ENCODE peak calls at places on chromosomes 6 and 20, in six cellular contexts. One of them, this sample, is unnamed.

GRCh38 chr6:169058634-169059033 is 195.0 kb downstream of the THBS2 start:
- DNase-seq in fibroblast of the aortic adventitia: no peak
- DNase-seq in WTC11: no peak
- DNase-seq in lower leg skin: no peak
- DNase-seq in CD8-positive, alpha-beta T cell: no peak
- DNase-seq in Calu3: no peak
- DNase-seq in this sample: no peak

GRCh38 chr6:125310994-125311649 is 9.4 kb upstream of the HDDC2 start:
- DNase-seq in fibroblast of the aortic adventitia: peak
- DNase-seq in WTC11: no peak
- DNase-seq in lower leg skin: no peak
- DNase-seq in CD8-positive, alpha-beta T cell: peak
- DNase-seq in Calu3: peak
- DNase-seq in this sample: no peak

GRCh38 chr6:159807150-159807859 is 7.2 kb downstream of the PNLDC1 start:
- DNase-seq in fibroblast of the aortic adventitia: peak
- DNase-seq in WTC11: no peak
- DNase-seq in lower leg skin: no peak
- DNase-seq in CD8-positive, alpha-beta T cell: no peak
- DNase-seq in Calu3: peak
- DNase-seq in this sample: no peak

GRCh38 chr6:33620158-33620583 is 951 bp upstream of the ITPR3 start:
- DNase-seq in fibroblast of the aortic adventitia: no peak
- DNase-seq in WTC11: no peak
- DNase-seq in lower leg skin: peak
- DNase-seq in CD8-positive, alpha-beta T cell: peak
- DNase-seq in Calu3: peak
- DNase-seq in this sample: no peak

GRCh38 chr6:21476054-21476552 is 117.4 kb upstream of the SOX4 start:
- DNase-seq in fibroblast of the aortic adventitia: no peak
- DNase-seq in WTC11: no peak
- DNase-seq in lower leg skin: no peak
- DNase-seq in CD8-positive, alpha-beta T cell: no peak
- DNase-seq in Calu3: no peak
- DNase-seq in this sample: no peak

GRCh38 chr6:7108196-7108963 is 619 bp downstream of the RREB1 start:
- DNase-seq in fibroblast of the aortic adventitia: peak
- DNase-seq in WTC11: peak
- DNase-seq in lower leg skin: peak
- DNase-seq in CD8-positive, alpha-beta T cell: peak
- DNase-seq in Calu3: peak
- DNase-seq in this sample: peak

GRCh38 chr6:131490441-131490840 is 82.6 kb upstream of the ARG1 start:
- DNase-seq in fibroblast of the aortic adventitia: no peak
- DNase-seq in WTC11: no peak
- DNase-seq in lower leg skin: no peak
- DNase-seq in CD8-positive, alpha-beta T cell: no peak
- DNase-seq in Calu3: no peak
- DNase-seq in this sample: no peak

GRCh38 chr6:142015011-142015410 is 117.7 kb upstream of the GJE1 start:
- DNase-seq in fibroblast of the aortic adventitia: no peak
- DNase-seq in WTC11: peak
- DNase-seq in lower leg skin: no peak
- DNase-seq in CD8-positive, alpha-beta T cell: no peak
- DNase-seq in Calu3: no peak
- DNase-seq in this sample: no peak

GRCh38 chr6:37373822-37374514 is 20.2 kb downstream of the RNF8 start:
- DNase-seq in fibroblast of the aortic adventitia: peak
- DNase-seq in WTC11: no peak
- DNase-seq in lower leg skin: no peak
- DNase-seq in CD8-positive, alpha-beta T cell: no peak
- DNase-seq in Calu3: no peak
- DNase-seq in this sample: no peak

GRCh38 chr6:155270566-155271091 is 6.8 kb downstream of the CLDN20 start:
- DNase-seq in fibroblast of the aortic adventitia: no peak
- DNase-seq in WTC11: no peak
- DNase-seq in lower leg skin: no peak
- DNase-seq in CD8-positive, alpha-beta T cell: no peak
- DNase-seq in Calu3: no peak
- DNase-seq in this sample: no peak

GRCh38 chr6:44569931-44570385 is 182.5 kb downstream of the CDC5L start:
- DNase-seq in fibroblast of the aortic adventitia: peak
- DNase-seq in WTC11: no peak
- DNase-seq in lower leg skin: peak
- DNase-seq in CD8-positive, alpha-beta T cell: no peak
- DNase-seq in Calu3: no peak
- DNase-seq in this sample: peak

GRCh38 chr6:47147175-47147727 is 105.1 kb upstream of the ADGRF1 start:
- DNase-seq in fibroblast of the aortic adventitia: no peak
- DNase-seq in WTC11: no peak
- DNase-seq in lower leg skin: no peak
- DNase-seq in CD8-positive, alpha-beta T cell: no peak
- DNase-seq in Calu3: no peak
- DNase-seq in this sample: no peak

GRCh38 chr6:4059115-4059777 is 19.7 kb downstream of the FAM217A start:
- DNase-seq in fibroblast of the aortic adventitia: peak
- DNase-seq in WTC11: no peak
- DNase-seq in lower leg skin: no peak
- DNase-seq in CD8-positive, alpha-beta T cell: peak
- DNase-seq in Calu3: peak
- DNase-seq in this sample: no peak

GRCh38 chr6:134529921-134530320 is 212.0 kb upstream of the SGK1 start:
- DNase-seq in fibroblast of the aortic adventitia: no peak
- DNase-seq in WTC11: no peak
- DNase-seq in lower leg skin: no peak
- DNase-seq in CD8-positive, alpha-beta T cell: no peak
- DNase-seq in Calu3: no peak
- DNase-seq in this sample: no peak

GRCh38 chr6:113642714-113643442 is 214.3 kb upstream of the MARCKS start:
- DNase-seq in fibroblast of the aortic adventitia: peak
- DNase-seq in WTC11: peak
- DNase-seq in lower leg skin: no peak
- DNase-seq in CD8-positive, alpha-beta T cell: no peak
- DNase-seq in Calu3: peak
- DNase-seq in this sample: no peak
- TF ChIP-seq CTCF in fibroblast of the aortic adventitia: no peak
- TF ChIP-seq CTCF in WTC11: no peak
- TF ChIP-seq CTCF in lower leg skin: peak
- TF ChIP-seq CTCF in CD8-positive, alpha-beta T cell: no peak
- TF ChIP-seq CTCF in Calu3: no peak
- TF ChIP-seq CTCF in this sample: no peak

GRCh38 chr20:25139061-25139705 is 56.3 kb upstream of the ENTPD6 start:
- DNase-seq in fibroblast of the aortic adventitia: no peak
- DNase-seq in WTC11: no peak
- DNase-seq in lower leg skin: no peak
- DNase-seq in CD8-positive, alpha-beta T cell: no peak
- DNase-seq in Calu3: peak
- DNase-seq in this sample: peak
- TF ChIP-seq CTCF in fibroblast of the aortic adventitia: no peak
- TF ChIP-seq CTCF in WTC11: no peak
- TF ChIP-seq CTCF in lower leg skin: no peak
- TF ChIP-seq CTCF in CD8-positive, alpha-beta T cell: no peak
- TF ChIP-seq CTCF in Calu3: no peak
- TF ChIP-seq CTCF in this sample: no peak

GRCh38 chr6:105304366-105304765 is 98.5 kb downstream of the PREP start:
- DNase-seq in fibroblast of the aortic adventitia: no peak
- DNase-seq in WTC11: no peak
- DNase-seq in lower leg skin: no peak
- DNase-seq in CD8-positive, alpha-beta T cell: no peak
- DNase-seq in Calu3: no peak
- DNase-seq in this sample: no peak

GRCh38 chr6:105301756-105302616 is 100.9 kb downstream of the PREP start:
- DNase-seq in fibroblast of the aortic adventitia: no peak
- DNase-seq in WTC11: no peak
- DNase-seq in lower leg skin: no peak
- DNase-seq in CD8-positive, alpha-beta T cell: no peak
- DNase-seq in Calu3: no peak
- DNase-seq in this sample: no peak

GRCh38 chr6:105300090-105300489 is 102.8 kb downstream of the PREP start:
- DNase-seq in fibroblast of the aortic adventitia: no peak
- DNase-seq in WTC11: no peak
- DNase-seq in lower leg skin: no peak
- DNase-seq in CD8-positive, alpha-beta T cell: no peak
- DNase-seq in Calu3: no peak
- DNase-seq in this sample: no peak

GRCh38 chr6:105301072-105301503 is 101.8 kb downstream of the PREP start:
- DNase-seq in fibroblast of the aortic adventitia: peak
- DNase-seq in WTC11: no peak
- DNase-seq in lower leg skin: no peak
- DNase-seq in CD8-positive, alpha-beta T cell: no peak
- DNase-seq in Calu3: no peak
- DNase-seq in this sample: no peak

DNA sequence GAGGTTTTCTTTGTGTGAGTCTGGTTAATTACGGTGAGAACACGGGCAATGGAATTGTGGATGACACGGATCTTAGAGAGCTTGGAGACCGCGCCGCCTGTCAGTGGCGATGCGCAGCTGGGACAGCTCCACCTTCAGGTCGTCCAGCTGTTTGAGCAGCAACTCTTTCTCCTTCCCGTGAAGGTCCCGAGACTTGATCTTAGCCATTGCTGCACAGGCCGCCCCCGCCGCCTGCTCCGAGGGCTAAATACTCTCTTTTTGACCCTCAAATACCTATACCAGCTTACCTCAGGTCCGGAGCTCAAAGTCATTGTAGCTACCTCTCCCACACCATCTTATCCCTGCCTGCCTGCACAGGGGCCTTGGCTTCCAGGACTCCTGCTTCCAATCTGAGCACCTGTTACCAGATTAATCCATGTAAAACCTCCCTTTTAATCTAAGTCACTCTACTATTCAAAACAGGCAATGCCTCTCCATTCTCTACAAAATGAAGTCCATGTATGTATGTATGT is 100.2 kb downstream of the PREP start:
- DNase-seq in fibroblast of the aortic adventitia: no peak
- DNase-seq in WTC11: peak
- DNase-seq in lower leg skin: no peak
- DNase-seq in CD8-positive, alpha-beta T cell: no peak
- DNase-seq in Calu3: no peak
- DNase-seq in this sample: no peak
- TF ChIP-seq CTCF in fibroblast of the aortic adventitia: no peak
- TF ChIP-seq CTCF in WTC11: no peak
- TF ChIP-seq CTCF in lower leg skin: no peak
- TF ChIP-seq CTCF in CD8-positive, alpha-beta T cell: no peak
- TF ChIP-seq CTCF in Calu3: no peak
- TF ChIP-seq CTCF in this sample: no peak

DNA sequence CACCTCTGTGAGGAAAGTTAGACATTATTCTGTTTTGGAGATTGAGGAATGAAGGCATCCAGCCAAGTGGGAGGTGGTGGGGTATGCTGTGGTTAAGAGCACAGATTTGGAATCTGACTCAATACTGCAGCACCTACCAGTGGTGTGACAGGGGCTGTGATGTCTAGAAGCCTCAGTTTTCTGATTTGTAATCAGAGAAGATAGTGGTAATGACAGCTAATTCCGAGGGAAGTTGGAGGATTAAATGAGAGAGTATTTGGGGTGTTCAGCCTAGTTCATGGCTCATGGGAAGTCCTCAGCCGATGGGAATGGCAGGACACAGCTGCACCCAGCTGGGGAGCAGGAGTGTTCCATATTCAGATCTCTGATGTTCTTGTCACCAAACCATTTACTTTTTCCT is 9.2 kb downstream of the SLC9A8 start:
- DNase-seq in fibroblast of the aortic adventitia: peak
- DNase-seq in WTC11: no peak
- DNase-seq in lower leg skin: no peak
- DNase-seq in CD8-positive, alpha-beta T cell: no peak
- DNase-seq in Calu3: peak
- DNase-seq in this sample: no peak
- TF ChIP-seq CTCF in fibroblast of the aortic adventitia: peak
- TF ChIP-seq CTCF in WTC11: no peak
- TF ChIP-seq CTCF in lower leg skin: no peak
- TF ChIP-seq CTCF in CD8-positive, alpha-beta T cell: no peak
- TF ChIP-seq CTCF in Calu3: no peak
- TF ChIP-seq CTCF in this sample: no peak

DNA sequence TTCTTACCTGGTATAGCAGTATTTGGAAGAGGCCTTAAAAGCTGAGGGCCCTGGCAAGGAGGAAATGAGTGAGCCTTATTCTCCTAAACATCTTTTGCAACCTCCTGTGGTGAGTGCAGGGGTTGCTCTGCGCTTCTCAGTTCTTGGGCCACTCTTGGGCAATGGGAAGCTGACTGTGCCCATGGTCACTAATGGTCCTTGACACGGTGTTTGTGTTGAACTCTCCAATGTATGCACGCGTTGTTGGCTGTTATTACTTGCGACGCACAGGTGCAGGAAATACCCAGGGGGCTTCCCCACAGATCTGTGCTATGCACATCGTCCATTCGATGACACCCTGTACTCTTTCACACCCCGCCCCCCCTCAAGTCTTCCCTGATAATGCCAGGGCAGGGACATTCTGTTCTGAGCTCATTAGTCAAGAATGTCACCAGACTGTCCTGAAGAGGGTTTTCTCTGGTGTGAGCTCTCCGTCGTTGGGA is 79.7 kb downstream of the EDN1 start:
- DNase-seq in fibroblast of the aortic adventitia: no peak
- DNase-seq in WTC11: no peak
- DNase-seq in lower leg skin: no peak
- DNase-seq in CD8-positive, alpha-beta T cell: no peak
- DNase-seq in Calu3: peak
- DNase-seq in this sample: no peak
- TF ChIP-seq CTCF in fibroblast of the aortic adventitia: no peak
- TF ChIP-seq CTCF in WTC11: no peak
- TF ChIP-seq CTCF in lower leg skin: no peak
- TF ChIP-seq CTCF in CD8-positive, alpha-beta T cell: no peak
- TF ChIP-seq CTCF in Calu3: no peak
- TF ChIP-seq CTCF in this sample: no peak

GRCh38 chr20:35619196-35620095 is 3.8 kb downstream of the SPAG4 start:
- DNase-seq in fibroblast of the aortic adventitia: peak
- DNase-seq in WTC11: peak
- DNase-seq in lower leg skin: peak
- DNase-seq in CD8-positive, alpha-beta T cell: peak
- DNase-seq in Calu3: peak
- DNase-seq in this sample: peak
- TF ChIP-seq CTCF in fibroblast of the aortic adventitia: peak
- TF ChIP-seq CTCF in WTC11: no peak
- TF ChIP-seq CTCF in lower leg skin: peak
- TF ChIP-seq CTCF in CD8-positive, alpha-beta T cell: peak
- TF ChIP-seq CTCF in Calu3: peak
- TF ChIP-seq CTCF in this sample: no peak

This sample was measured in coronary artery.